ENCODE peak calls at places on chromosomes 16 and 17, in seven cellular contexts. U, R, K, B, Z, X and P are unnamed samples.

GRCh38 chr17:40901981-40902862 is 17.2 kb upstream of the KRT20 start:
- DNase-seq in U (no peak), R (no peak), K (no peak), B (peak; percentile 5), Z (peak; percentile 16), X (peak; percentile 95), P (no peak)

GRCh38 chr17:21303441-21304065 is 19.0 kb downstream of the MAP2K3 start:
- DNase-seq in U (no peak), R (peak; percentile 26), K (no peak), B (no peak), Z (no peak), X (no peak), P (no peak)

GRCh38 chr17:79834575-79835469 is 4.4 kb downstream of the CBX4 start:
- DNase-seq in U (no peak), R (peak; percentile 50), K (no peak), B (no peak), Z (no peak), X (peak; percentile 35), P (peak; percentile 62)

GRCh38 chr17:46991618-46992017 is 12.6 kb upstream of the RPRML start:
- DNase-seq in U (no peak), R (no peak), K (no peak), B (no peak), Z (no peak), X (no peak), P (no peak)

GRCh38 chr16:891353-891740 is 79.4 kb downstream of the LMF1 start:
- DNase-seq in U (no peak), R (no peak), K (no peak), B (no peak), Z (no peak), X (no peak), P (no peak)

GRCh38 chr16:14307059-14307531 is 236.0 kb downstream of the MRTFB start:
- DNase-seq in U (no peak), R (no peak), K (no peak), B (no peak), Z (no peak), X (no peak), P (no peak)

GRCh38 chr17:55332296-55333041 is 67.7 kb downstream of the HLF start:
- DNase-seq in U (no peak), R (peak; percentile 74), K (no peak), B (no peak), Z (no peak), X (no peak), P (no peak)

GRCh38 chr16:28042856-28043255 is 20.7 kb downstream of the GSG1L start:
- DNase-seq in U (no peak), R (no peak), K (peak; percentile 11), B (peak; percentile 4), Z (peak; percentile 33), X (no peak), P (no peak)

GRCh38 chr16:11128211-11129123 is 127.5 kb downstream of the SOCS1 start:
- DNase-seq in U (peak; percentile 34), R (no peak), K (peak; percentile 23), B (peak; percentile 81), Z (peak; percentile 73), X (no peak), P (no peak)

GRCh38 chr16:67021321-67021720 is 7.6 kb upstream of the CBFB start:
- DNase-seq in U (peak; percentile 12), R (no peak), K (no peak), B (no peak), Z (no peak), X (no peak), P (no peak)

GRCh38 chr16:5231246-5231759 is 133.7 kb upstream of the EEF2KMT start:
- DNase-seq in U (no peak), R (no peak), K (no peak), B (no peak), Z (no peak), X (no peak), P (no peak)

GRCh38 chr17:39195568-39196160 is 1.8 kb downstream of the CACNB1 start:
- DNase-seq in U (no peak), R (peak; percentile 65), K (no peak), B (no peak), Z (no peak), X (peak; percentile 20), P (no peak)

GRCh38 chr17:61456688-61457225 is 4.5 kb downstream of the TBX4 start:
- DNase-seq in U (no peak), R (no peak), K (no peak), B (no peak), Z (no peak), X (no peak), P (no peak)

GRCh38 chr17:76453431-76453743 is 435 bp upstream of the UBE2O start:
- DNase-seq in U (no peak), R (no peak), K (no peak), B (no peak), Z (no peak), X (no peak), P (no peak)

GRCh38 chr16:87314990-87315420 is 2.2 kb downstream of the C16orf95 start:
- DNase-seq in U (no peak), R (no peak), K (no peak), B (no peak), Z (no peak), X (no peak), P (no peak)

GRCh38 chr17:29212681-29213121 is 32.5 kb upstream of the MYO18A start:
- DNase-seq in U (peak; percentile 32), R (no peak), K (peak; percentile 19), B (no peak), Z (peak; percentile 58), X (no peak), P (no peak)

DNA sequence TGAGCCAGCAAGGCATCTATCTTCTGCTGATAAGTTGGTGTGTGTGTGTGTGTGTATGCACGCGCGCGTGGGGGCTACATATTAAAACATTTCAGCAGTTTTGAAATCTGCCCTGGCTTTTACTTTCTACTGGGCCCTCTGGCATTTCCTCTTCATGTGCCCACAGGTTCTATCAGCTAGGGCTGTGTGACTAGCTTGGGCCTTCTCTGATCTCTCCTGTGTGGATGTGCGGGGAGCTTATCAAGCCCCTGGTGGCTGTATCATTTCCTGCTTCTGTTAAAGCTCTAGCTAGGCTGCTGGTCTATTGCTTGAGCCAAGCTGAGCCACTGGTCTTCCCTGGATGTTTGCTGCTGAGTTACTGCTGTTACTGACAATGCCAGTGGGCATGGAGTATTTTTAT is 132.5 kb downstream of the AATF start:
- DNase-seq in U (no peak), R (no peak), K (no peak), B (peak; percentile 66), Z (no peak), X (no peak), P (no peak)
- TF ChIP-seq CTCF in U (no peak), R (no peak), K (no peak), B (peak; percentile 34), Z (no peak), X (no peak), P (no peak)

DNA sequence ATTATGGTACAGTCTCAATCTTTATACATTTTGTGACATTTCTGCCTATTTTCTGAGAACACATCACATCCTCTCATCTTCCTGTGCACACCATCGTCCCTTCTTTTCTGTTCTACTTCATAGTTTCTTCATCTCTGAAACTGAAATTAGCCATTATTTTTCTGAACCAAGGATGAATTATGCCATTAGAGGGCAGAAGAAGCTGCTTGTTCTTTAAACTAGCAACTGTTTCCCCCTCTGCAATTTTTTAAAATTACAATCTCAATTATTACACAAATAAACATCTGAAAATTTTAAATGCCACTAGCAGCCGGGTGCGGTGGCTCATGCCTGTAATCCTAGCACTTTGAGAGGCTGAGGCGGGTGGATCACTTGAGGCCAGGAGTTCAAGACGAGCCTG is 41.3 kb downstream of the RBBP6 start:
- DNase-seq in U (no peak), R (no peak), K (peak; percentile 49), B (peak; percentile 63), Z (peak; percentile 54), X (peak; percentile 53), P (no peak)
- TF ChIP-seq CTCF in U (peak; percentile 16), R (no peak), K (peak; percentile 57), B (peak; percentile 53), Z (peak; percentile 64), X (peak; percentile 64), P (no peak)

DNA sequence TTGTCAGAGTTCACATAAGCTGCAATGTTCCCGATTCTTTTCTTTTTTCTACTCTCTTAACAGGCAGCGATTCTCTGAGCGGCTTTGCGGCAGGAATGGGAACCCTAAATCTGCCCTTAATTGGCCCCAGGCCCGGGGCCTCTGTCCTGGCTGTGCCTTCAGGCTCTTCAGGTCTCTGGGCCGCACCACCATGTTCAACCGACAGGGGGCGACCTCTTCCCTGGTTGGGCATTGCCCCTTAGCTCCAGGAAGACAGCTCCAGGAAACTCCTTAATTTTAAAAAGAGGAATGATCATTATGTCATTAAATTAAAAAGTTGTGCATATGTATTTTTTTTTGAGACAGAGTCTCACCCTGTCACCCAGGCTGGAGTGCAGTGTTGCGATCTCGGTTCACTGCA is 20.3 kb downstream of the CACNG5 start:
- DNase-seq in U (peak; percentile 51), R (no peak), K (no peak), B (no peak), Z (no peak), X (peak; percentile 63), P (no peak)
- TF ChIP-seq CTCF in U (no peak), R (peak; percentile 28), K (peak; percentile 17), B (peak; percentile 21), Z (peak; percentile 24), X (peak; percentile 79), P (peak; percentile 43)

GRCh38 chr17:32114536-32114935 is 27.8 kb upstream of the RHOT1 start:
- DNase-seq in U (no peak), R (no peak), K (no peak), B (no peak), Z (no peak), X (no peak), P (no peak)

GRCh38 chr17:32116937-32117336 is 25.4 kb upstream of the RHOT1 start:
- DNase-seq in U (no peak), R (no peak), K (no peak), B (no peak), Z (no peak), X (no peak), P (no peak)

GRCh38 chr17:32110596-32110995 is 31.7 kb upstream of the RHOT1 start:
- DNase-seq in U (no peak), R (no peak), K (no peak), B (no peak), Z (no peak), X (no peak), P (no peak)

GRCh38 chr17:32112416-32112815 is 29.9 kb upstream of the RHOT1 start:
- DNase-seq in U (no peak), R (no peak), K (no peak), B (no peak), Z (no peak), X (no peak), P (no peak)

DNA sequence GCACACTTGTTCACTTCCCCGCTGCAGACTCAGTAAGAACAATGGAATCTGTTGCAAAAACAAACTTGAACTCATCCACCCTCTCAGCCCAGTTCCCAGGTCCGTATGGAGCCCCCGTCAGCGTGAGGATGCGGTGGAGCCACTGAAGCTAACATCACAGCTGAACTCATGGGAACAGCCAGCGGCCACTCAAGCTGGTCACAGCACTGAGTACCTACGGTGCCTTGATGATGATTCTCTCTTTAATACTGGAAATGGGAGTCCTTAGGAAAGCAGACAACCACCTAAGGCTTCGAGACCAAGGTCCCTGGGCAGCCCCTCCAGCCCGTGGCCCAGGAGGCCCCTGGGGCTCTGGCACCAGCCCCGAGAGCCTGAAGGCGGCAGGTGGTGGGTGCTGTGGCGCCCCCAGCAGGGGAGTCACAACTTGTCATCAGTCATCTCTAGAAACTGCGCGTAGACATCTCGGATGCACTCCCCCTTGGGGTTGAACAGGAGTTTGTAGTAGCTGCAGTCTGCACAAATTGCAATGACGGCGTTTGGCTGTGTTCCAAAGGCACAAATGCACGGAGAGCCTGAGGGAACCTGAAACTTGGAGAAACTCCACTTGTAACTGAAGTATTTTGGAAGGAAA is 31.0 kb upstream of the RHOT1 start:
- DNase-seq in U (peak; percentile 64), R (no peak), K (peak; percentile 42), B (peak; percentile 70), Z (no peak), X (peak; percentile 34), P (no peak)
- TF ChIP-seq CTCF in U (no peak), R (no peak), K (peak; percentile 41), B (peak; percentile 35), Z (peak; percentile 25), X (peak; percentile 35), P (peak; percentile 41)